ENCODE peak calls at places on chromosome 16, in four cellular contexts. N, K, E and U are unnamed samples.

GRCh38 chr16:11302977-11303376 is 21.8 kb upstream of the PRM1 start:
- DNase-seq in N (no peak), K (no peak), E (no peak), U (no peak)

GRCh38 chr16:88005148-88005547 is 53.9 kb downstream of the BANP start:
- DNase-seq in N (no peak), K (no peak), E (no peak), U (peak)

GRCh38 chr16:58409316-58409973 is 17.2 kb downstream of the GINS3 start:
- DNase-seq in N (no peak), K (no peak), E (no peak), U (no peak)

GRCh38 chr16:67190448-67191399 is 788 bp upstream of the EXOC3L1 start:
- DNase-seq in N (no peak), K (no peak), E (no peak), U (no peak)

GRCh38 chr16:1082266-1082951 is 9.9 kb downstream of the SSTR5 start:
- DNase-seq in N (no peak), K (peak), E (no peak), U (peak)

GRCh38 chr16:86072328-86073102 is 173.6 kb downstream of the IRF8 start:
- DNase-seq in N (peak), K (peak), E (peak), U (peak)

GRCh38 chr16:17327671-17328335 is 143.0 kb downstream of the XYLT1 start:
- DNase-seq in N (no peak), K (no peak), E (no peak), U (no peak)

GRCh38 chr16:69406780-69407331 is 17.6 kb upstream of the CYB5B start:
- DNase-seq in N (peak), K (peak), E (no peak), U (peak)

GRCh38 chr16:90046971-90047713 is 27.9 kb upstream of the DBNDD1 start:
- DNase-seq in N (no peak), K (peak), E (no peak), U (peak)

GRCh38 chr16:69057400-69058378 is 47.8 kb upstream of the HAS3 start:
- DNase-seq in N (peak), K (no peak), E (peak), U (no peak)

GRCh38 chr16:75083826-75084225 is 32.8 kb downstream of the LDHD start:
- DNase-seq in N (no peak), K (no peak), E (no peak), U (no peak)

GRCh38 chr16:89697161-89697615 is 4.3 kb downstream of the SPATA2L start:
- DNase-seq in N (no peak), K (no peak), E (no peak), U (no peak)

GRCh38 chr16:57614546-57615343 is 13.7 kb upstream of the ADGRG1 start:
- DNase-seq in N (no peak), K (no peak), E (no peak), U (no peak)

GRCh38 chr16:73956592-73957495 is 339.8 kb upstream of the PSMD7 start:
- DNase-seq in N (peak), K (peak), E (peak), U (peak)

GRCh38 chr16:54504372-54504771 is 217.8 kb upstream of the IRX3 start:
- DNase-seq in N (no peak), K (no peak), E (no peak), U (no peak)

GRCh38 chr16:84925092-84925772 is 86.1 kb downstream of the ZDHHC7 start:
- DNase-seq in N (peak), K (peak), E (peak), U (peak)

GRCh38 chr16:15708096-15708495 is 58.1 kb downstream of the NDE1 start:
- DNase-seq in N (no peak), K (no peak), E (no peak), U (no peak)
- TF ChIP-seq TCF7L2 in N (no peak), K (no peak), E (no peak), U (no peak)

DNA sequence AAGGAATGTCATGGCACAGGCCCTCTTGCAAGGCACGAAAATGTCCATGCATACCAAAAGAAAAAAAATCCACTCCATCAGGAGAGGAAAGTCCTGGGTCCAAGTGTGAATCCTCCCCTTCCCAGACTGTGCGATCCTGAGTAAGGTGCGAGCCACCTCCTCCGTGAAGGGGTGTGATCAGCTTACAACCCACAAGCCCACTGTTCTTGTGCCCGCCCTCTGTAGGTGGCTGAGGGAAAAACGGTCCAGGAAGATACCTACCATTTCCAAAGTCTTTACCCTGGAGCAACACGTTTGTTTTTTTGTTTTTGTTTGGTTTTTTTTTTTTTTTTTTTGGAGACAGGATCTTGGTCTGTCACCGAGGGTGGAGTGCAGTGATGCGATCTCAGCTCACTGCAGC is 116.5 kb downstream of the ZNF423 start:
- DNase-seq in N (peak), K (no peak), E (no peak), U (peak)
- TF ChIP-seq TCF7L2 in N (no peak), K (no peak), E (no peak), U (no peak)

GRCh38 chr16:21186326-21186691 is 25.1 kb downstream of the ZP2 start:
- DNase-seq in N (no peak), K (peak), E (no peak), U (no peak)
- TF ChIP-seq TCF7L2 in N (no peak), K (no peak), E (no peak), U (no peak)

DNA sequence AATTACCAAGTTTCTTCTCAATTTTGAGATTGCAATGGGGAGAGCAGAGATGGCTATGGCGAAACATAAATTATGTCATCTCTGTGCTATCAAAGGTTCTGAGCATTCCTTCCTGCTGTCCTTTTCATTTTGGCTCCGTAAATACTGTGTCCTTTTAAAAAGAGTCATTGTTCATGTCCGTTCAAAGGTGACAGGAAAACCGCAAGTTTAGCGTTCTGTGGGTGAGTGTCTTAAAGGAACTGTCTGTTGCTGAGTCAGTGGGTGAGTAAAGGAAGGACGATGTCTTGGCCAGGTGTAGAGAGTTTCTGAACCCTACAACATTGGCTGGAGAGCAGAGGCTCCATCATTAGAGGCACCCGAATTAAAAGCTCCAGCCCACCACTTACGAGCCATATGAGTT is 754.0 kb upstream of the EEF2KMT start:
- DNase-seq in N (no peak), K (no peak), E (no peak), U (no peak)
- TF ChIP-seq TCF7L2 in N (no peak), K (no peak), E (no peak), U (no peak)

GRCh38 chr16:62035115-62036092 is 834 bp downstream of the CDH8 start:
- DNase-seq in N (no peak), K (no peak), E (no peak), U (no peak)

GRCh38 chr16:62038225-62038624 is 2.0 kb upstream of the CDH8 start:
- DNase-seq in N (no peak), K (no peak), E (no peak), U (no peak)

GRCh38 chr16:62036807-62037135 is 533 bp upstream of the CDH8 start:
- DNase-seq in N (no peak), K (no peak), E (no peak), U (no peak)

GRCh38 chr16:62034236-62035114 is 1.8 kb downstream of the CDH8 start:
- DNase-seq in N (no peak), K (no peak), E (no peak), U (no peak)

DNA sequence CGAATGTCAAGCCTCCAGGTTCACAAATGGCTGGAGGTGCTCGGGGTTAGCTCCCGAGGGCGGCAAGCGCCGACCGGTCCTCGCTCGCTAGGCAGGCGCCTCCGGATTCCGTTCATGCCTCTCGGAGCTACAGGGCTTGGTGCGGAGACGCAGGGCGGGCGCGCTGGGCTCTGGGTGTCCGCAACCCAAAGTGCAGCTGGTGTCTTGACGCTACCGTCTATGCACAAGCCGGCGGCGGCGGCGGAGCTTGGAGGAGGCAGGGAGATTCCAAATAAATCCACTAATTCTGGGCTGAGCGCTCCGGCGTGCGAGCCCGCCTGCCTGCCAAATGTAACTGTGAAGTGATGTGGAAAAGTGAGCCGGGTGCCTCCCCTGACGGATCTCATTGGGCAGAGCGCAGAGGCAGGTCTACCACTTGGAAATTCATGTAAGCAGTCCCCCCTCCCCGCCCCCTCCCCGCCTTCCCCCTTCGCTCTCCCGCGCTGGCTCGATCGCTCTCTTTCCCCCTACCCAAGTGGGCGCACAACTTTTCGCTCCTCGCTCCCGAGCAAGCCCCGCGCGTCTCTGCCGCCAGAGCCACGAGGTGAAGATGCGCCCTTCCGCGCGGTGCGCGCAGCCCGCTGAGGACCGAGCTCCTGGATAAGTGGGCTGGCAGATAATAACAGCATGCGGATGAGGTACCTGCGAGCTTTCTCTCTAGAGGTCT is at the start of gene CDH8:
- DNase-seq in N (no peak), K (no peak), E (no peak), U (no peak)
- TF ChIP-seq TCF7L2 in N (no peak), K (no peak), E (no peak), U (no peak)